ENCODE peak calls at places on chromosomes 12 and 14, in eight cellular contexts. X is IMR-90, B is body of pancreas, K is transverse colon, G is esophagus squamous epithelium, S is gastrocnemius medialis, W is sigmoid colon, I is heart left ventricle. E is an unnamed sample.

GRCh38 chr14:50064993-50065392 is 51.4 kb downstream of the VCPKMT start:
- DNase-seq in I (no peak), G (no peak), B (no peak), S (peak), K (peak), W (no peak), X (no peak), E (peak)

GRCh38 chr14:96189288-96189711 is 15.3 kb upstream of the BDKRB2 start:
- DNase-seq in K (no peak), W (no peak), I (no peak), X (peak), S (no peak), B (no peak), G (no peak), E (no peak)

GRCh38 chr14:92471919-92472318 is 41.7 kb upstream of the RIN3 start:
- DNase-seq in G (no peak), I (no peak), S (no peak), K (peak), B (no peak), X (peak), W (no peak), E (no peak)

GRCh38 chr12:52622349-52622748 is 4.0 kb upstream of the KRT73 start:
- DNase-seq in B (no peak), I (no peak), W (no peak), S (no peak), G (no peak), K (no peak), X (no peak), E (no peak)

GRCh38 chr14:79842270-79842669 is 369.0 kb downstream of the DIO2 start:
- DNase-seq in K (no peak), S (peak), W (peak), B (peak), X (peak), I (no peak), G (no peak), E (no peak)

GRCh38 chr14:40252817-40253447 is 820.7 kb upstream of the FBXO33 start:
- DNase-seq in S (no peak), I (no peak), B (no peak), G (no peak), X (no peak), W (no peak), K (no peak), E (no peak)

GRCh38 chr12:109527489-109528123 is 45.7 kb downstream of the MMAB start:
- DNase-seq in G (no peak), B (no peak), S (no peak), K (no peak), I (no peak), X (no peak), W (no peak), E (no peak)

GRCh38 chr14:51002406-51002984 is 58.2 kb upstream of the PYGL start:
- DNase-seq in B (no peak), W (no peak), S (no peak), K (no peak), I (no peak), G (no peak), X (no peak), E (no peak)

GRCh38 chr14:91246051-91246852 is 1.7 kb upstream of the GPR68 start:
- DNase-seq in X (no peak), W (no peak), B (no peak), K (peak), I (no peak), G (no peak), S (no peak), E (peak)

GRCh38 chr12:52212701-52213540 is 20.1 kb upstream of the KRT7 start:
- DNase-seq in B (no peak), G (no peak), I (peak), K (no peak), X (no peak), S (no peak), W (peak), E (peak)

GRCh38 chr12:10959777-10960176 is 20.7 kb upstream of the TAS2R14 start:
- DNase-seq in G (no peak), I (no peak), K (no peak), S (no peak), W (no peak), B (no peak), X (no peak), E (no peak)

GRCh38 chr12:90253674-90254181 is 545.1 kb upstream of the ATP2B1 start:
- DNase-seq in K (peak), S (peak), X (peak), G (peak), I (peak), W (peak), B (peak), E (peak)

GRCh38 chr12:101298426-101298825 is 18.5 kb downstream of the UTP20 start:
- DNase-seq in I (no peak), S (no peak), X (peak), G (no peak), K (no peak), W (no peak), B (no peak), E (no peak)

GRCh38 chr12:109447482-109447881 is 29.6 kb downstream of the KCTD10 start:
- DNase-seq in I (no peak), G (no peak), K (peak), W (no peak), B (no peak), S (no peak), X (no peak), E (no peak)

GRCh38 chr12:121894633-121895032 is 6.0 kb downstream of the PSMD9 start:
- DNase-seq in W (peak), K (no peak), G (no peak), I (no peak), S (no peak), B (no peak), X (peak), E (no peak)

GRCh38 chr12:108720757-108721514 is 10.4 kb downstream of the CORO1C start:
- DNase-seq in S (no peak), X (no peak), K (no peak), W (no peak), G (no peak), I (no peak), B (no peak), E (no peak)

GRCh38 chr14:74438351-74438915 is 12.4 kb upstream of the SYNDIG1L start:
- DNase-seq in I (no peak), K (no peak), B (no peak), X (no peak), G (no peak), S (no peak), W (no peak), E (no peak)

GRCh38 chr14:77098470-77099353 is 654 bp downstream of the CIPC start:
- DNase-seq in B (peak), K (peak), X (no peak), S (peak), G (peak), I (peak), W (peak), E (no peak)

GRCh38 chr14:68337279-68337678 is 455.6 kb downstream of the ZFP36L1 start:
- DNase-seq in B (no peak), X (no peak), K (no peak), I (no peak), S (no peak), G (no peak), W (no peak), E (no peak)

GRCh38 chr12:80064269-80064668 is 35.1 kb upstream of the OTOGL start:
- DNase-seq in W (no peak), X (peak), B (no peak), S (no peak), I (no peak), G (no peak), K (no peak), E (no peak)

GRCh38 chr12:113270709-113271009 is 49.4 kb downstream of the TPCN1 start:
- DNase-seq in X (no peak), S (no peak), I (peak), K (no peak), B (no peak), W (no peak), G (no peak), E (no peak)

DNA sequence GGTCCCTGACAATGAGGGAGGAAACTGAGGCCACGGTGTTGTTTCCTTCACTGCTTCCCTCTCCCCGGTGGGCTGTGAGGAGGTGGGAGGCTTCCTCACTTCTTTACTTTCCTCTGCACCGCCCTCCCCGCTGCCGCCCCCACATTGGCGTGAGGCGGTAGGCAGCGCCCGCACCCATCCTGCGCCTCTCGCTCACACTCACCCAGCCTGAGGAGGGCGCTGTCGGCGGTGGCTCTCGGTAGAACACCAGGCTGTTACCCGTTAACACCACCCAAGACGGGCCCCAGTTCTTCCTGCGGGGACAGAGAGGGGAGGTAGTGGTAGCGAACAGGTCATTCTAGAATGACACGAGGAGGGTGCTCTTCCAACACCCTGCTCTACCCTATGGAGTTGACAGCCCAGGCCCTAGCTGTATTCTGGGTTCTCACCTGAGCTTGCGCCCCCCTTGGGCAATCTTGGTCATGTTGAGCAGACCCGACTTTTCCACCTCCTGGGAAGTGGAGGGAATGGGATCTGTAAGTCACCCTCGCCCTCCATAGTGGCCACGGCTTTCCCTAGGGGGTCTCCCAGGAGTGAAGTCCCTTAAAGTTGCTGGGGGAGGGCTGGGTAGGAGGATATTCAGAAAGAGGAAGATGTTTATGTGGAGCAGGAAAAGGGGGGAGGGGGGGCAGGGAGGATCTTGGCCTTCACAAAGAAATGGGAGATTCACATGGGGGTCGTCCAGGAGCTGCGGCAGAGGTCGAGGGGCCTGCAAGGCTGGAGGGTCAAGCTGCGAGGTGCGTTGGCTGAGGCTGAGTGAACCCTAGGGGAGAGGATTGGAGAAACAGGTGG is 3.3 kb downstream of the ARHGAP9 start:
- DNase-seq in K (peak), G (no peak), X (no peak), W (no peak), B (no peak), S (no peak), I (no peak), E (peak)
- TF ChIP-seq POLR2A in K (no peak), G (no peak), X (no peak), W (no peak), B (no peak), S (no peak), I (no peak), E (no peak)

GRCh38 chr14:42470427-42470719 is 863.7 kb downstream of the LRFN5 start:
- DNase-seq in X (no peak), G (no peak), I (no peak), W (no peak), S (no peak), B (no peak), K (no peak), E (no peak)
- H3K27ac ChIP-seq in X (no peak), G (no peak), I (no peak), W (no peak), S (no peak), B (no peak), K (no peak), E (no peak)

GRCh38 chr14:105857223-105857815 is 330.9 kb downstream of the TMEM121 start:
- DNase-seq in I (peak), W (peak), S (no peak), G (no peak), B (peak), K (peak), X (no peak), E (peak)
- TF ChIP-seq POLR2A in I (no peak), W (no peak), S (no peak), G (no peak), B (no peak), K (no peak), X (no peak), E (no peak)

DNA sequence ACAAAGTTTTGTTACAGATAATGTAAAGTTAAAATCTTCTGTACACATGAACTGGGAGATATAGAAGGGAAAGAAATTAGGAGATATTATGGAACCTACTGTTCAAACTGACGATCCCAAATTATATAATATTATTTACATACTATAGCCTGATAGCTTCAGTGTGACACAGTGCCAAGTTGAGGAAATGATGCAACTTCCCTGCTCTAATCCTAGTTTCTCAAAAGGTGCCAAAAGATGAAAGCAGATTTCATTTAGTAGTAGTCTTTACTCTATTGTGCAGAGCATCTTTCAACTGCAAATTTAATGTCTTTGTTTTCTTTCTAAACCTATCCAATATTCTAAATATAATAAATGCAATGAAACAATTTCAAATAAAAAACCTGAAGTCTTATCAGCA is 46.9 kb downstream of the COCH start:
- DNase-seq in K (no peak), I (no peak), W (no peak), G (no peak), B (no peak), S (no peak), X (peak), E (no peak)
- H3K27ac ChIP-seq in K (no peak), I (no peak), W (no peak), G (no peak), B (no peak), S (no peak), X (no peak), E (no peak)

GRCh38 chr12:118307069-118307954 is 65.4 kb downstream of the TAOK3 start:
- DNase-seq in B (no peak), I (no peak), G (no peak), K (no peak), S (no peak), X (peak), W (no peak), E (no peak)
- TF ChIP-seq POLR2A in B (no peak), I (no peak), G (no peak), K (no peak), S (no peak), X (peak), W (no peak), E (no peak)

DNA sequence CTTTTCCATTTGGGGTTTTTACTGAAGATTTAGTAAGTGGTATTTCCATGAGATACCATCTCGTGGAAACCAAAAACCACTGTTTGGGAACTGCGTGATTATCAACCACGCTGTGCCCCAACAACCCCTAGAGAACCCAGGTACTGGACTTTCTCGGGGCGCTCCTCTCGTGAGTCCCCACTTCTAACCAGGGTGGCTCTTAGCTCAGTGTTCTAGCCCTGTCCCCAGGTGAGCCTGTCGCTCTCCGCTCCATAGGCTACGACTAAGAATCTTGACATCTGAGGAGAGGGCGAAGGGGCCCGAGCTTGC is 686 bp downstream of the MCRS1 start:
- DNase-seq in W (no peak), K (no peak), G (no peak), S (no peak), I (no peak), B (no peak), X (no peak), E (no peak)
- H3K27ac ChIP-seq in W (peak), K (peak), G (peak), S (peak), I (peak), B (no peak), X (peak), E (peak)

DNA sequence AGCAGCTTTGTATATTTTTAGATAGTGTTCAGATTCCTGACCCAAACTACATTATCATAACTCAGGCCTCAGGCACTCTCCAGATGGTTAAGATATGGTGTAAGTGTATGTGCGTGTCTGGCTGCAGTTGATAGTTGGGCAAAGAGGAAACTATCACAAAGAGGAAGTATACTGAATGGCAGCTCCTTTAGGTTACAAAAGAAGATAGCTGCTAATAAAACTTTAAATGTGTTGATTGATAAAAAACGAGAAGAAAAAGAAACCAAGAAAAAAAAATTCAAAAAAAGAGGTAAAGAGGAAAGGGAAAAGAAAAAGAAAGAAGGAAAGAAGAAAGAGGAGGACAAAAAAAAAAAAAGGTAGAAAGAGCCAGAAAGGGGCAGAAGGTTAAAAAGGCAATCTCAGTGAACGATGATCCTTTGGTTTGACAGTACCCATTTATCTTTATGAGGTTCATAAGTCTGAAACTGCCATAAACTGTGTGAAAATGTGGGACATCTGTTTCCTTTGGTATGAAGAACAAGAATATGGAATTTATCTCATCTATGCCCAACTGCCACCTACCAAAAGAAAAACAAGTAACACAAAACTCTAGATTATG is 42.2 kb downstream of the TAOK3 start:
- DNase-seq in X (peak), S (no peak), I (no peak), B (no peak), K (no peak), W (no peak), G (no peak), E (no peak)
- TF ChIP-seq POLR2A in X (no peak), S (no peak), I (no peak), B (no peak), K (no peak), W (no peak), G (no peak), E (no peak)

GRCh38 chr12:47079894-47080724 is at the start of gene AMIGO2:
- DNase-seq in W (peak), X (peak), G (no peak), B (peak), S (no peak), I (peak), K (peak), E (peak)
- H3K27ac ChIP-seq in W (peak), X (peak), G (peak), B (no peak), S (peak), I (peak), K (peak), E (peak)

DNA sequence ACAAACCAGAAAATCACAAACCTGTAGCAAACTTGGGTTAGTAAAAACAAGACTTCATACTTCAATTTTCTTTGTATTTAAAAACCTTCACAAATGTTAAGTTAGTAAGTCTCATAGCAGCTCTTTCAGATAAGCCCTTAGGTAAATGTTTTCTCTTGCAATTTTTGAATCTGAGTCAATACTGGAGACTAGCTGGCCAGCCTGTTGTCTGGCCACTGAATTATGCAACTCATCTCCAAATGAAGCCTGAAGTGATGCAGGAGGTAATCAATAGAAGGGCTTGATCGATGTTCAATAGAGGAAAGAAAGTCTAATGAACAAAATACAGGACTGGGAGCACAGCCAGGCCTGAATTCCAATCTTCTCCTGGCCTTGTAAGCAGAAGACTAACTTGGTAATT is 465.2 kb downstream of the LRIG3 start:
- DNase-seq in K (no peak), W (no peak), B (no peak), S (no peak), G (no peak), X (peak), I (no peak), E (no peak)
- TF ChIP-seq POLR2A in K (no peak), W (no peak), B (no peak), S (no peak), G (no peak), X (no peak), I (no peak), E (no peak)